ENCODE peak calls at places on chromosomes 16 and 17, in six cellular contexts. H is stomach, Q is PC-3, S is hepatocyte, L is uterus, W is BE2C. B is an unnamed sample.

GRCh38 chr16:74623214-74623842 is 16.4 kb upstream of the GLG1 start:
- DNase-seq in H (peak; percentile 7), Q (peak; percentile 59), S (peak; percentile 73), L (no peak), W (no peak), B (no peak)

GRCh38 chr16:56652600-56652999 is 914 bp downstream of the MT1B start:
- DNase-seq in H (no peak), Q (no peak), S (no peak), L (no peak), W (no peak), B (no peak)

GRCh38 chr17:79951361-79952264 is 84.1 kb downstream of the TBC1D16 start:
- DNase-seq in H (peak; percentile 83), Q (no peak), S (peak; percentile 90), L (no peak), W (peak; percentile 62), B (no peak)

GRCh38 chr17:52885882-52886281 is 727.4 kb upstream of the CA10 start:
- DNase-seq in H (no peak), Q (no peak), S (no peak), L (no peak), W (peak; percentile 60), B (no peak)

GRCh38 chr17:19363460-19364035 is 1.0 kb upstream of the B9D1 start:
- DNase-seq in H (no peak), Q (no peak), S (no peak), L (no peak), W (no peak), B (no peak)

GRCh38 chr17:50204431-50204830 is 3.0 kb upstream of the COL1A1 start:
- DNase-seq in H (no peak), Q (no peak), S (no peak), L (peak; percentile 18), W (no peak), B (no peak)

GRCh38 chr17:1733759-1734158 is 8.9 kb upstream of the SERPINF2 start:
- DNase-seq in H (no peak), Q (no peak), S (no peak), L (no peak), W (no peak), B (no peak)

GRCh38 chr17:57553991-57554825 is 190.9 kb downstream of the CCDC182 start:
- DNase-seq in H (no peak), Q (no peak), S (peak; percentile 77), L (no peak), W (no peak), B (no peak)

GRCh38 chr17:57044976-57045867 is 39.8 kb upstream of the AKAP1 start:
- DNase-seq in H (no peak), Q (no peak), S (no peak), L (no peak), W (peak; percentile 11), B (peak; percentile 2)

GRCh38 chr17:40309938-40310510 is 1.0 kb downstream of the RARA start:
- DNase-seq in H (no peak), Q (peak; percentile 31), S (no peak), L (no peak), W (peak; percentile 47), B (peak; percentile 53)

GRCh38 chr17:66767164-66767933 is 67.6 kb upstream of the CACNG5 start:
- DNase-seq in H (no peak), Q (no peak), S (no peak), L (no peak), W (no peak), B (no peak)

GRCh38 chr17:53626286-53626685 is 196.4 kb upstream of the KIF2B start:
- DNase-seq in H (no peak), Q (peak; percentile 67), S (peak; percentile 8), L (no peak), W (no peak), B (no peak)

GRCh38 chr17:76263896-76264295 is 1.3 kb upstream of the UBALD2 start:
- DNase-seq in H (no peak), Q (no peak), S (no peak), L (no peak), W (no peak), B (no peak)

GRCh38 chr17:48905987-48906515 is 2.2 kb upstream of the UBE2Z start:
- DNase-seq in H (no peak), Q (no peak), S (no peak), L (no peak), W (no peak), B (no peak)

GRCh38 chr17:55570360-55570759 is 59.1 kb upstream of the SMIM36 start:
- DNase-seq in H (no peak), Q (peak; percentile 29), S (no peak), L (no peak), W (no peak), B (no peak)

GRCh38 chr16:87765473-87765775 is 362 bp downstream of the KLHDC4 start:
- DNase-seq in H (no peak), Q (no peak), S (no peak), L (no peak), W (no peak), B (no peak)

GRCh38 chr17:81651692-81652091 is 4.7 kb downstream of the PDE6G start:
- DNase-seq in H (no peak), Q (peak; percentile 86), S (no peak), L (no peak), W (peak; percentile 60), B (no peak)

GRCh38 chr17:20157078-20157360 is 147.9 kb downstream of the SPECC1 start:
- DNase-seq in H (peak; percentile 35), Q (no peak), S (no peak), L (no peak), W (no peak), B (no peak)

GRCh38 chr17:68198931-68199836 is 48.7 kb upstream of the AMZ2 start:
- DNase-seq in H (no peak), Q (peak; percentile 19), S (peak; percentile 29), L (no peak), W (no peak), B (no peak)

GRCh38 chr16:66705790-66706505 is 9.4 kb upstream of the CMTM4 start:
- DNase-seq in H (peak; percentile 73), Q (no peak), S (no peak), L (peak; percentile 48), W (peak; percentile 20), B (peak; percentile 86)

GRCh38 chr16:87459027-87459426 is 33.8 kb downstream of the ZCCHC14 start:
- DNase-seq in H (no peak), Q (no peak), S (no peak), L (no peak), W (no peak), B (no peak)

GRCh38 chr17:38509772-38510423 is 81.6 kb downstream of the ARHGAP23 start:
- DNase-seq in H (no peak), Q (no peak), S (peak; percentile 40), L (no peak), W (peak; percentile 59), B (no peak)

GRCh38 chr17:68600881-68601564 is at the start of gene FAM20A:
- DNase-seq in H (peak; percentile 87), Q (no peak), S (peak; percentile 79), L (peak; percentile 56), W (peak; percentile 12), B (no peak)

GRCh38 chr16:88533381-88533831 is 36.8 kb upstream of the ZC3H18 start:
- DNase-seq in H (no peak), Q (peak; percentile 32), S (no peak), L (no peak), W (peak; percentile 7), B (no peak)

GRCh38 chr17:83093506-83093905 is 14.1 kb downstream of the METRNL start:
- DNase-seq in H (no peak), Q (no peak), S (no peak), L (no peak), W (no peak), B (no peak)

GRCh38 chr17:15273141-15273793 is 8.1 kb upstream of the PMP22 start:
- DNase-seq in H (no peak), Q (peak; percentile 97), S (no peak), L (peak; percentile 62), W (no peak), B (no peak)

GRCh38 chr17:42183741-42184711 is 1.2 kb downstream of the HCRT start:
- DNase-seq in H (peak; percentile 77), Q (no peak), S (peak; percentile 91), L (peak; percentile 50), W (peak; percentile 67), B (peak; percentile 76)

GRCh38 chr16:68265078-68265925 is 976 bp downstream of the SLC7A6 start:
- DNase-seq in H (peak; percentile 70), Q (peak; percentile 80), S (peak; percentile 73), L (peak; percentile 57), W (peak; percentile 36), B (peak; percentile 80)

GRCh38 chr17:57121308-57122042 is 36.4 kb downstream of the AKAP1 start:
- DNase-seq in H (peak; percentile 41), Q (peak; percentile 63), S (peak; percentile 70), L (no peak), W (peak; percentile 81), B (no peak)

DNA sequence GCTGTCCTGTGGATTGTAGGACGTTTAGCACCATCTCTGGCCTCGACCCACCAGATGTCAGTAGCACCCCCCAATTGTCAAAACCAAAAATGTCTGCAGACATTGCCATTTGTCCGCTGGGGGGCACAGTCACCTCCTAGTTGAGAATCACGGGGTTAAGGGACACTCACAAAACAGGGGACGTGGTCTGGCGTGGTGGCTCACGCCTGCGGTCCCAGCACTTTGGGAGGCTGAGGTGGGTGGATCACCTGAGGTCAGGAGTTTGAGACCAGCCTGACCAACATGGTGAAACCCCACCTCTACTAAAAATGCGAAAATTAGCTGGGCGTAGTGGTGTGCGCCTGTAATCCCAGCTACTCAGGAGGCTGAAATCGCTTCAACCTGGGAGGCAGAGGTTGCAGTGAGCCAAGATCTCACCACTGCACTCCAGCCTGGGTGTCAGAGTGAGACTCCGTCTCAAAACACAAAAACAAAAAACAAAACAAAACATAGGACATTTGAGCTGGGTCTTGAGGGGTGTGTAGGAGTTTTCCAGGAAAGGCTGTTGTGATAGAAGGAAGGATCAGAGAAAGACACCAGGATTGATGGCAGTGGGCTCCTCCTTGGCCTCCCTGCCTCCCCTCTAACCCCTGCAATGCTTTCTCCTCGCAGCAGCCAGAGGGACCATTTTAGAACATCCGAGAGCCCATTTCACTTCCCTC is 171.8 kb upstream of the GSE1 start:
- DNase-seq in H (no peak), Q (no peak), S (no peak), L (no peak), W (no peak), B (no peak)
- TF ChIP-seq CTCF in H (no peak), Q (no peak), S (no peak), L (no peak), W (no peak), B (no peak)

DNA sequence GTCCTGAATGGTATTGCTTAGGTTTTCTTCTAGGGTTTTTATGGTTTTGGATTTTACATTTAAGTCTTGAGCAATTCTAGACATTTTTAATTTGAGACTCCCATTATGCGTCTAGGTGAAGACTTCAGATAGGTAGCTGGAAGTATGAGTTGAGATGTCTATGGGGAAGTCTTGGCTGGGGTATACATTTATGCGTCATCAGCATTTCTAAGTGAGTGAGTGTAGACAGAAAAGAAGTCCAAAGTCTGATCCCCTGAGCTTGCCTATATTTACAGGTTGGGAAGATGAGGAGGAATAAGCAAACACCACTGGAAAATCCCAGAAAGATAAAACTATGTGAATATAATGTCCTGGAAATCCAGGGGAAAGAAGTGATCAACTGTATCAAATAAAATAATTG is 68.9 kb downstream of the KCNJ2 start:
- DNase-seq in H (no peak), Q (no peak), S (no peak), L (no peak), W (no peak), B (no peak)
- H3K4me3 ChIP-seq in H (no peak overlapping the region), Q (no peak overlapping the region), S (no peak overlapping the region), L (no peak overlapping the region), W (no peak overlapping the region), B (no peak overlapping the region)

GRCh38 chr17:77320046-77320445 is 179.3 kb downstream of the SEC14L1 start:
- DNase-seq in H (no peak), Q (no peak), S (no peak), L (peak; percentile 70), W (no peak), B (no peak)
- H3K4me1 ChIP-seq in H (peaks cover 67% of the 10 kb centered on the region), Q (peaks cover 68% of the 10 kb centered on the region), S (peaks cover 76% of the 10 kb centered on the region), L (peaks cover 19% of the 10 kb centered on the region), W (peaks cover 44% of the 10 kb centered on the region), B (peaks cover 30% of the 10 kb centered on the region)

GRCh38 chr16:4137438-4137837 is 21.2 kb upstream of the ADCY9 start:
- DNase-seq in H (no peak), Q (no peak), S (no peak), L (no peak), W (no peak), B (no peak)
- TF ChIP-seq CTCF in H (no peak), Q (no peak), S (no peak), L (no peak), W (no peak), B (no peak)

B was measured in colonic mucosa.